ENCODE peak calls at places on chromosomes 13 and 19, in seven cellular contexts. I, Y, O, B, P, G and Q are unnamed samples.
A peak's percentile ranks its signal among the peaks of the same experiment; 100 is the strongest.

GRCh38 chr19:7792286-7792685 is 29.2 kb downstream of the CLEC4M start:
- DNase-seq in O (no peak), G (no peak), P (no peak), B (no peak), Y (no peak), I (no peak), Q (no peak)

GRCh38 chr13:30142502-30143211 is 164.7 kb downstream of the KATNAL1 start:
- DNase-seq in O (no peak), P (peak; percentile 23), B (no peak), G (peak; percentile 72), I (no peak), Y (no peak), Q (peak; percentile 98)

GRCh38 chr19:36115453-36116343 is at the start of gene TBCB:
- DNase-seq in G (peak; percentile 66), Y (peak; percentile 83), O (no peak), I (peak; percentile 89), P (peak; percentile 90), B (peak; percentile 93), Q (no peak)

GRCh38 chr13:110507678-110508381 is 53.7 kb downstream of the RAB20 start:
- DNase-seq in Y (no peak), O (peak; percentile 72), B (peak; percentile 87), G (peak; percentile 14), I (peak; percentile 75), P (peak; percentile 82), Q (no peak)

GRCh38 chr19:10105241-10106099 is 692 bp upstream of the PPAN start:
- DNase-seq in G (no peak), B (peak; percentile 20), P (no peak), Y (no peak), O (no peak), I (no peak), Q (no peak)

GRCh38 chr19:49212302-49212701 is 54.7 kb downstream of the TRPM4 start:
- DNase-seq in B (no peak), P (no peak), O (no peak), I (no peak), Y (no peak), G (peak; percentile 42), Q (no peak)

GRCh38 chr19:51473009-51473707 is 5.2 kb upstream of the CEACAM18 start:
- DNase-seq in O (peak; percentile 81), P (peak; percentile 94), Y (peak; percentile 79), B (peak; percentile 83), I (peak; percentile 70), G (peak; percentile 63), Q (no peak)

GRCh38 chr19:2729943-2730818 is 9.0 kb upstream of the DIRAS1 start:
- DNase-seq in O (no peak), Y (no peak), P (no peak), G (no peak), B (no peak), I (no peak), Q (no peak)

GRCh38 chr19:3066482-3067049 is 4.3 kb upstream of the TLE5 start:
- DNase-seq in Y (no peak), B (no peak), P (no peak), O (no peak), I (no peak), G (no peak), Q (no peak)

GRCh38 chr13:29861694-29862110 is 11.3 kb upstream of the UBL3 start:
- DNase-seq in P (no peak), I (no peak), B (no peak), O (no peak), Y (no peak), G (no peak), Q (peak; percentile 98)

GRCh38 chr13:71644579-71644978 is 222.4 kb downstream of the DACH1 start:
- DNase-seq in B (no peak), P (no peak), O (no peak), G (no peak), Y (no peak), I (no peak), Q (no peak)

GRCh38 chr13:112616586-112617381 is 28.8 kb upstream of the TUBGCP3 start:
- DNase-seq in B (peak; percentile 27), G (no peak), Y (peak; percentile 22), I (no peak), P (peak; percentile 32), O (no peak), Q (no peak)

DNA sequence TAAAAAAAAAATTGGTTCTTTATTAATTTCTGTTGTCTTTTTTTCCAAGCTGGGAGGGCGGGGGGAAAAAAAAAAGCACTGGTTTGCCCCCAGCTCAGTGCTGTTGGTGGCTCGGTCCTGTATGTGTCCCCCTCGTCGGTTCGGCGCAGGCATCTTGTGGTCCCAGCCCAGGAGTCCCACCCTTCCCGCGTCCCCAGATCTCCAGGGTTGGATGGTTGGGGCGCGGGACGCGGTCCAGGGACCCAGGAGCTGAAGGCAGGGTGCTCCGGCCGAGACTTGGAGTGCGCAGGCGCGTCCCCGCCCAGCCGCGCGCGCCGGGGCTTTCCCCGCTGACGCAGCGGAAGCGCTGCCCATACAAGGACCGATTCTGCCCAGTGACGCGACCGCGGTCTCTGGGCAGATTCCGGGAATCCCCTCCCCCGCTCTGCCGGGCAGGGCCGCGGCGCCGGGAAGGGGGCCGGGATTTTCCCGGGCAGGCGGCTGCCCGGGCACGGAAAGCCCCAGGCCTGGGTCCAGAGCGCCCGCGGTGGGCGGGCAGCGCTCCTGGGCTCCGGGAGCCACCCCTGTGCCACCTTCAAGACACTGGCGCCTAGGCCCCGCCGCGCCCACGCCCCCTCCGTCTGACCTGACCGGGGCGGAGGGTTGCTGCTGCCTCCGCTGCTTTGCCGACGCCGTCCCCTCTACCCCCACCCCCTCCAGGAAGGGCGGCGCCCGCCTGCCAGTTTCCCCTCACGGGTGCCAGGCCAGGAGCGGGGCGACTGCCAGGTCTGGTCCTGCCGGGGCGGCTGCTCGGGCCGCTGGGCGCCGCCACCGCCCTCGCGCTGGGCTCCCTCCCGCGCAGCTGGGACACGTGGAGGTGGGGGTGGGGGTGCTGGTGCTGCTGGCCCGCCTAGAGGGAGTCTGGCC is 2.3 kb downstream of the JUNB start:
- DNase-seq in G (peak; percentile 92), O (peak; percentile 97), I (peak; percentile 94), P (peak; percentile 95), Y (peak; percentile 92), B (peak; percentile 95), Q (no peak)
- TF ChIP-seq CTCF in G (no peak), O (peak; percentile 4), I (no peak), P (no peak), Y (no peak), B (no peak), Q (no peak)

DNA sequence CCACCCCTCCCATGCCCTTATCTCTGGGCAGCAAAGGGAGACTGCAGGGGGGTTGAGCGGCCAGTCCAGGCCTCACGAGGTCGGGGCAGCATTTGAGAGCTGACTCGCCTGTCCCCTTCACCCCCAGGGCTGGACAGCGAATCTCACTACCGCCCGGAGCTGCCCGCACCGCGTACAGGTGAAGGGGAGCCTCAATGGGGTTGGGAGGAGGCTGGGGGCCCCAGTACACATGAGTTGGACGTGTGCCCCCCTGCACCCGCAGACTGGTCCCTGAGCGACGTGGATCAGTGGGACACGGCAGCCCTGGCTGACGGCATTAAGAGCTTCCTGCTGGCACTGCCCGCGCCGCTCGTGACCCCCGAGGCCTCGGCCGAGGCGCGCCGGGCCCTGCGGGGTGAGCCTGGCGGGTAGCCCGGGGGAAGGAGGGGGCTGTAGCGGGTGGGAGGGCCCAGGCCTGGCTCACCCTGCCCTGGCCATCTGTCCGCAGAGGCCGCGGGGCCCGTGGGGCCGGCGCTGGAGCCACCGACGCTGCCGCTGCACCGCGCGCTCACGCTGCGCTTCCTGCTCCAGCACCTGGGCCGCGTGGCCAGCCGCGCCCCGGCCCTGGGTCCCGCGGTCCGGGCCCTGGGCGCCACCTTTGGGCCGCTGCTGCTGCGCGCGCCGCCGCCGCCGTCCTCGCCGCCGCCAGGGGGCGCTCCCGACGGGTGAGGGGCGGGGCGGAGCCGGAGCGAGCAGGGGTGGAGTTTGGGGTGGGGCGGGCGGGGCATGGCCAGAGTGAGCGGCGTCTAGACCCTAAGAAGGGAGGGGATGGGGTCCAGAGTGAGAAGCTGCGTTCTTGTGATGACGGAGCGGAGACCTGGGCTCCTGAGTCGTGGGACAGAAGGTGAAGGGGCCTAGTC is 8.1 kb downstream of the PIK3R2 start:
- DNase-seq in B (peak; percentile 79), Y (no peak), P (peak; percentile 80), I (peak; percentile 82), O (peak; percentile 82), G (peak; percentile 80), Q (no peak)
- TF ChIP-seq CTCF in B (peak; percentile 27), Y (peak; percentile 68), P (peak; percentile 92), I (peak; percentile 65), O (peak; percentile 48), G (peak; percentile 99), Q (peak; percentile 55)

DNA sequence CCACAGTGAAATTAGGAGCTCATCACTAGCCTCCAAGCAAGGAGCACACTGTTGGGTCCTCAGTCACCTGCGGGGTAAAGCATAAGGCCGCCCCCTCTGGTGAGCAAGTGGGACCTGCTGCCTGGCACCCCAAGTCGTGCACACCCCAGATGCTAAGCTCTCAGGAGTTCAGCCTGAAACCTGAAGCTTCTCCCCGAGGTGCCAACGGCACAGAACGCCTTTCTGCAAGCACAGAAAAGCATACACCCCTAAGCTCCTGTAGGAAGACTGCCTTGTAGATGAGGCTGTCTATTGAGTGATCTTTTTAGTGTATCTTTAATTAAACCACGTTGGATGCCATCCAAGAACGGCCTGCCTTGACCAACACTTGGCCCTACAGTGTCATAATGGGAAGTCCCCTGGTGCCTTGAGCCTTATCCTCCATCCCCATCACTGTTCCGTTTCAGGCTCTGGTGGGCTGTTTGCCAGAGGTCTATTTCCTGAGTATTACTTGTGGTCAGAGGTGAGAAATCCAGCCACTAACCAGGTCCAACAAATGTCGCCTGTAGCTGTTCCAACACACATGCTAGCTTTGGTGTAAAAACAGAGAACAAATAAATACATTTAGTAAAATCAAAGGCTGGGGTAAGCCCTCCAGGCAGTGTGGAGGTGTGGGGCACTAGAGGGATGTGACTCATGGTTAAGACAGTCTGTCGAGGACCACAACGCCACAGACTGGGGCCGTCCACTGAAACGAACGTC is 44.8 kb downstream of the C13orf42 start:
- DNase-seq in B (no peak), P (peak; percentile 16), G (no peak), O (no peak), Y (peak; percentile 30), I (no peak), Q (no peak)
- TF ChIP-seq CTCF in B (no peak), P (no peak), G (no peak), O (no peak), Y (no peak), I (no peak), Q (no peak)

GRCh38 chr13:73548444-73548843 is 489.6 kb downstream of the KLF5 start:
- DNase-seq in I (no peak), O (no peak), G (no peak), B (no peak), P (no peak), Y (no peak), Q (no peak)

GRCh38 chr13:73549717-73550116 is 490.9 kb downstream of the KLF5 start:
- DNase-seq in O (no peak), I (no peak), B (no peak), Y (no peak), G (no peak), P (no peak), Q (no peak)

GRCh38 chr13:73542446-73542845 is 483.6 kb downstream of the KLF5 start:
- DNase-seq in Y (no peak), P (no peak), G (peak; percentile 50), O (no peak), B (no peak), I (no peak), Q (no peak)

GRCh38 chr13:73547239-73547638 is 488.4 kb downstream of the KLF5 start:
- DNase-seq in Y (no peak), G (no peak), P (no peak), O (no peak), B (no peak), I (no peak), Q (no peak)

DNA sequence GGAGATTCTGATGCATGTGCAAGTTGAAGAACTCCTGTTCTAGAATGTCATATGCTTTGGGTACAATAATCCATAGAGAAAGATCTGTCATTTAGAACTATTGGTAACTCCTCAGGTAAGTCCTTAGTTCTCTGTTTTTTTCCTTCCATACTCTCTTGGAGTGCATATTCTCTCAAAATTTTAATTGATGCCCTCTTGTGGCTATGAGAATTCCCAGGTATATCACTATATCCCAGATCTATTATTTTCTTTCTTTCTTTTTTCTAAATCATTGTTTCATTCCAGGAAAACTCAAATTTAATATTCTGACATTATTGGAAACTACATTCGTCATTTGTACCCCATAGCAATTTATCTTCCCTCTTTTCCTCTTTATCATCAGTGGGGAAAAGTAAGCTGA is 485.4 kb downstream of the KLF5 start:
- DNase-seq in I (no peak), B (no peak), P (no peak), O (no peak), Y (no peak), G (no peak), Q (no peak)
- TF ChIP-seq CTCF in I (no peak), B (no peak), P (no peak), O (no peak), Y (no peak), G (peak; percentile 13), Q (no peak)